ENCODE peak calls at places on chromosome 21, in ten cellular contexts. C, N, X, Z, M, D, K, A, R and U are unnamed samples.

GRCh38 chr21:28160378-28160777 is 832.3 kb downstream of the LTN1 start:
- DNase-seq in C (no peak), N (no peak), X (no peak), Z (no peak), M (no peak), D (no peak), K (no peak), A (peak; percentile 68), R (no peak), U (no peak)

GRCh38 chr21:16563795-16564194 is 834.0 kb downstream of the USP25 start:
- DNase-seq in C (peak; percentile 94), N (peak; percentile 75), X (peak; percentile 41), Z (no peak), M (no peak), D (peak; percentile 93), K (no peak), A (peak; percentile 35), R (peak; percentile 32), U (peak; percentile 58)

GRCh38 chr21:25283720-25284119 is 323.6 kb downstream of the MRPL39 start:
- DNase-seq in C (peak; percentile 83), N (peak; percentile 15), X (peak; percentile 25), Z (peak; percentile 36), M (no peak), D (peak; percentile 21), K (no peak), A (peak; percentile 75), R (no peak), U (no peak)

GRCh38 chr21:33578214-33578613 is 10.3 kb downstream of the DONSON start:
- DNase-seq in C (no peak), N (no peak), X (no peak), Z (no peak), M (no peak), D (no peak), K (peak; percentile 7), A (peak; percentile 25), R (no peak), U (no peak)

GRCh38 chr21:27423073-27423472 is 456.2 kb upstream of the ADAMTS5 start:
- DNase-seq in C (peak; percentile 66), N (peak; percentile 26), X (no peak), Z (no peak), M (peak; percentile 35), D (peak; percentile 42), K (no peak), A (peak; percentile 96), R (peak; percentile 24), U (no peak)

GRCh38 chr21:33261635-33262034 is 4.5 kb upstream of the IL10RB start:
- DNase-seq in C (peak; percentile 49), N (no peak), X (no peak), Z (no peak), M (no peak), D (no peak), K (no peak), A (peak; percentile 47), R (peak; percentile 31), U (peak; percentile 37)

GRCh38 chr21:46095106-46095719 is 2.7 kb upstream of the COL6A2 start:
- DNase-seq in C (no peak), N (no peak), X (no peak), Z (no peak), M (no peak), D (no peak), K (no peak), A (no peak), R (peak; percentile 8), U (no peak)

GRCh38 chr21:16533692-16534407 is 804.1 kb downstream of the USP25 start:
- DNase-seq in C (peak; percentile 48), N (no peak), X (no peak), Z (no peak), M (no peak), D (peak; percentile 19), K (no peak), A (no peak), R (no peak), U (no peak)

GRCh38 chr21:42732033-42732410 is 78.6 kb downstream of the PDE9A start:
- DNase-seq in C (no peak), N (no peak), X (no peak), Z (no peak), M (no peak), D (no peak), K (no peak), A (no peak), R (no peak), U (no peak)

GRCh38 chr21:32687946-32688345 is 39.9 kb downstream of the SYNJ1 start:
- DNase-seq in C (no peak), N (no peak), X (no peak), Z (no peak), M (no peak), D (no peak), K (no peak), A (no peak), R (no peak), U (no peak)

GRCh38 chr21:26280715-26281310 is 110.2 kb upstream of the APP start:
- DNase-seq in C (no peak), N (peak; percentile 85), X (no peak), Z (no peak), M (no peak), D (no peak), K (peak; percentile 100), A (no peak), R (no peak), U (no peak)

GRCh38 chr21:38800924-38801744 is 4.6 kb upstream of the ETS2 start:
- DNase-seq in C (no peak), N (no peak), X (no peak), Z (no peak), M (no peak), D (no peak), K (no peak), A (no peak), R (no peak), U (no peak)

GRCh38 chr21:15826147-15826780 is 96.5 kb downstream of the USP25 start:
- DNase-seq in C (peak; percentile 45), N (peak; percentile 6), X (peak; percentile 25), Z (peak; percentile 35), M (peak; percentile 71), D (no peak), K (peak; percentile 46), A (peak; percentile 59), R (peak; percentile 39), U (peak; percentile 23)

GRCh38 chr21:42830456-42831455 is 48.6 kb downstream of the WDR4 start:
- DNase-seq in C (no peak), N (no peak), X (no peak), Z (no peak), M (no peak), D (no peak), K (no peak), A (no peak), R (no peak), U (no peak)

GRCh38 chr21:32383812-32384211 is 9.0 kb downstream of the URB1 start:
- DNase-seq in C (no peak), N (no peak), X (no peak), Z (no peak), M (no peak), D (no peak), K (no peak), A (no peak), R (no peak), U (no peak)

GRCh38 chr21:45834026-45834715 is 147.4 kb upstream of the COL6A1 start:
- DNase-seq in C (no peak), N (no peak), X (no peak), Z (no peak), M (no peak), D (no peak), K (no peak), A (no peak), R (no peak), U (no peak)

GRCh38 chr21:28963831-28964230 is 28.8 kb downstream of the LTN1 start:
- DNase-seq in C (no peak), N (no peak), X (no peak), Z (no peak), M (no peak), D (no peak), K (no peak), A (no peak), R (no peak), U (no peak)

GRCh38 chr21:42093991-42094417 is 22.9 kb downstream of the UMODL1 start:
- DNase-seq in C (peak; percentile 91), N (no peak), X (no peak), Z (no peak), M (no peak), D (peak; percentile 85), K (peak; percentile 79), A (peak; percentile 73), R (no peak), U (no peak)

GRCh38 chr21:26845066-26845749 is at the start of gene ADAMTS1:
- DNase-seq in C (peak; percentile 51), N (peak; percentile 93), X (no peak), Z (peak; percentile 88), M (peak; percentile 59), D (peak; percentile 93), K (peak; percentile 57), A (peak; percentile 96), R (peak; percentile 86), U (peak; percentile 84)

GRCh38 chr21:35048183-35048601 is 910 bp downstream of the RUNX1 start:
- DNase-seq in C (peak; percentile 45), N (peak; percentile 77), X (no peak), Z (no peak), M (no peak), D (peak; percentile 80), K (no peak), A (no peak), R (no peak), U (no peak)